ENCODE peak calls at places on chromosomes 4 and X, in eight cellular contexts. One of them, this sample, is unnamed.

GRCh38 chr4:41476310-41476709 is 61.6 kb upstream of the LIMCH1 start:
- DNase-seq in kidney: no peak
- DNase-seq in lower lobe of right lung: no peak
- DNase-seq in fibroblast of mammary gland: no peak
- DNase-seq in adrenal gland: no peak
- DNase-seq in cardiac fibroblast: no peak
- DNase-seq in HFFc6: no peak
- DNase-seq in mucosa of descending colon: no peak
- DNase-seq in this sample: no peak

GRCh38 chr4:3250438-3250955 is 1.5 kb downstream of the MSANTD1 start:
- DNase-seq in kidney: peak
- DNase-seq in cardiac fibroblast: no peak
- DNase-seq in adrenal gland: no peak
- DNase-seq in HFFc6: no peak
- DNase-seq in lower lobe of right lung: peak
- DNase-seq in fibroblast of mammary gland: no peak
- DNase-seq in mucosa of descending colon: peak
- DNase-seq in this sample: no peak

GRCh38 chr4:181061787-181062186 is 1181.4 kb upstream of the TENM3 start:
- DNase-seq in kidney: no peak
- DNase-seq in lower lobe of right lung: no peak
- DNase-seq in adrenal gland: no peak
- DNase-seq in HFFc6: no peak
- DNase-seq in fibroblast of mammary gland: no peak
- DNase-seq in cardiac fibroblast: no peak
- DNase-seq in mucosa of descending colon: no peak
- DNase-seq in this sample: no peak

GRCh38 chr4:146654976-146655761 is 16.5 kb downstream of the POU4F2 start:
- DNase-seq in mucosa of descending colon: no peak
- DNase-seq in lower lobe of right lung: no peak
- DNase-seq in cardiac fibroblast: peak
- DNase-seq in fibroblast of mammary gland: peak
- DNase-seq in kidney: peak
- DNase-seq in adrenal gland: no peak
- DNase-seq in HFFc6: no peak
- DNase-seq in this sample: no peak

GRCh38 chrX:6729581-6729980 is 194.7 kb upstream of the VCX3A start:
- DNase-seq in fibroblast of mammary gland: no peak
- DNase-seq in cardiac fibroblast: no peak
- DNase-seq in adrenal gland: no peak
- DNase-seq in lower lobe of right lung: no peak
- DNase-seq in mucosa of descending colon: no peak
- DNase-seq in kidney: no peak
- DNase-seq in HFFc6: no peak
- DNase-seq in this sample: no peak

GRCh38 chrX:154383359-154384283 is 4.5 kb downstream of the EMD start:
- DNase-seq in lower lobe of right lung: no peak
- DNase-seq in kidney: no peak
- DNase-seq in mucosa of descending colon: no peak
- DNase-seq in adrenal gland: no peak
- DNase-seq in HFFc6: no peak
- DNase-seq in cardiac fibroblast: peak
- DNase-seq in fibroblast of mammary gland: peak
- DNase-seq in this sample: no peak

GRCh38 chr4:52925531-52925968 is 63.4 kb downstream of the RASL11B start:
- DNase-seq in fibroblast of mammary gland: peak
- DNase-seq in cardiac fibroblast: peak
- DNase-seq in HFFc6: no peak
- DNase-seq in mucosa of descending colon: no peak
- DNase-seq in kidney: no peak
- DNase-seq in adrenal gland: no peak
- DNase-seq in lower lobe of right lung: no peak
- DNase-seq in this sample: no peak

GRCh38 chrX:10900585-10901289 is 210.4 kb upstream of the HCCS start:
- DNase-seq in cardiac fibroblast: peak
- DNase-seq in kidney: no peak
- DNase-seq in fibroblast of mammary gland: peak
- DNase-seq in mucosa of descending colon: no peak
- DNase-seq in adrenal gland: no peak
- DNase-seq in lower lobe of right lung: no peak
- DNase-seq in HFFc6: no peak
- DNase-seq in this sample: no peak

GRCh38 chrX:18098704-18099103 is 122.0 kb downstream of the BEND2 start:
- DNase-seq in mucosa of descending colon: no peak
- DNase-seq in kidney: no peak
- DNase-seq in adrenal gland: no peak
- DNase-seq in fibroblast of mammary gland: no peak
- DNase-seq in lower lobe of right lung: no peak
- DNase-seq in cardiac fibroblast: no peak
- DNase-seq in HFFc6: no peak
- DNase-seq in this sample: no peak

GRCh38 chr4:110589297-110589696 is 33.6 kb downstream of the PITX2 start:
- DNase-seq in cardiac fibroblast: no peak
- DNase-seq in kidney: no peak
- DNase-seq in mucosa of descending colon: no peak
- DNase-seq in lower lobe of right lung: no peak
- DNase-seq in adrenal gland: no peak
- DNase-seq in fibroblast of mammary gland: peak
- DNase-seq in HFFc6: peak
- DNase-seq in this sample: no peak
- TF ChIP-seq CTCF in cardiac fibroblast: no peak
- TF ChIP-seq CTCF in kidney: no peak
- TF ChIP-seq CTCF in mucosa of descending colon: no peak
- TF ChIP-seq CTCF in lower lobe of right lung: no peak
- TF ChIP-seq CTCF in adrenal gland: no peak
- TF ChIP-seq CTCF in fibroblast of mammary gland: no peak
- TF ChIP-seq CTCF in HFFc6: peak
- TF ChIP-seq CTCF in this sample: no peak

GRCh38 chr4:26069218-26069617 is 155.2 kb downstream of the SMIM20 start:
- DNase-seq in lower lobe of right lung: no peak
- DNase-seq in mucosa of descending colon: no peak
- DNase-seq in fibroblast of mammary gland: peak
- DNase-seq in cardiac fibroblast: peak
- DNase-seq in adrenal gland: no peak
- DNase-seq in kidney: no peak
- DNase-seq in HFFc6: peak
- DNase-seq in this sample: no peak
- TF ChIP-seq CTCF in lower lobe of right lung: no peak
- TF ChIP-seq CTCF in mucosa of descending colon: no peak
- TF ChIP-seq CTCF in fibroblast of mammary gland: peak
- TF ChIP-seq CTCF in cardiac fibroblast: peak
- TF ChIP-seq CTCF in adrenal gland: peak
- TF ChIP-seq CTCF in kidney: no peak
- TF ChIP-seq CTCF in HFFc6: peak
- TF ChIP-seq CTCF in this sample: no peak

GRCh38 chr4:32189130-32189529 is 1469.0 kb downstream of the PCDH7 start:
- DNase-seq in kidney: no peak
- DNase-seq in lower lobe of right lung: peak
- DNase-seq in HFFc6: no peak
- DNase-seq in cardiac fibroblast: no peak
- DNase-seq in adrenal gland: no peak
- DNase-seq in fibroblast of mammary gland: no peak
- DNase-seq in mucosa of descending colon: no peak
- DNase-seq in this sample: no peak

GRCh38 chr4:32189788-32190187 is 1469.6 kb downstream of the PCDH7 start:
- DNase-seq in adrenal gland: no peak
- DNase-seq in fibroblast of mammary gland: no peak
- DNase-seq in lower lobe of right lung: peak
- DNase-seq in mucosa of descending colon: no peak
- DNase-seq in cardiac fibroblast: no peak
- DNase-seq in kidney: peak
- DNase-seq in HFFc6: no peak
- DNase-seq in this sample: no peak

DNA sequence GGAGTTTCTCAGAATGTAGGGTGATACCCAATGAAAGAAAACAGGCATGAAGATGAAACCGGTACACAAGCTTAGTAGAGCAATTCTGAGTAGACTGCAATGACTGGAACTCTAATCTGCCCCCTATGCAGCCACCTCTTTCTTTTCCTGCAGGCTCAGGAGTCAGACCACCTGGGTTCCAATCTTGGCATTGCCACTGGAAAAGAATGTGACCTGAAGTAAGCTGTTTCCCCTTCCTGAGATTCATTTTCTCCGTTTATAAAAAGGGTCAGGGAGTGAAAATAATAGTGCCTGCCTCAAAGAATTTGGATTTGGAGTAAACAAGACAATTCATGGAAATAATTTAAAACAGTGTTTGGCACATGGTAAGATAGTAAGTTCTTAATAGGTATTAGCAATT is 1464.0 kb downstream of the PCDH7 start:
- DNase-seq in cardiac fibroblast: no peak
- DNase-seq in lower lobe of right lung: no peak
- DNase-seq in mucosa of descending colon: no peak
- DNase-seq in fibroblast of mammary gland: no peak
- DNase-seq in adrenal gland: no peak
- DNase-seq in kidney: no peak
- DNase-seq in HFFc6: no peak
- DNase-seq in this sample: no peak
- TF ChIP-seq CTCF in cardiac fibroblast: no peak
- TF ChIP-seq CTCF in lower lobe of right lung: no peak
- TF ChIP-seq CTCF in mucosa of descending colon: no peak
- TF ChIP-seq CTCF in fibroblast of mammary gland: no peak
- TF ChIP-seq CTCF in adrenal gland: no peak
- TF ChIP-seq CTCF in kidney: no peak
- TF ChIP-seq CTCF in HFFc6: no peak
- TF ChIP-seq CTCF in this sample: no peak

DNA sequence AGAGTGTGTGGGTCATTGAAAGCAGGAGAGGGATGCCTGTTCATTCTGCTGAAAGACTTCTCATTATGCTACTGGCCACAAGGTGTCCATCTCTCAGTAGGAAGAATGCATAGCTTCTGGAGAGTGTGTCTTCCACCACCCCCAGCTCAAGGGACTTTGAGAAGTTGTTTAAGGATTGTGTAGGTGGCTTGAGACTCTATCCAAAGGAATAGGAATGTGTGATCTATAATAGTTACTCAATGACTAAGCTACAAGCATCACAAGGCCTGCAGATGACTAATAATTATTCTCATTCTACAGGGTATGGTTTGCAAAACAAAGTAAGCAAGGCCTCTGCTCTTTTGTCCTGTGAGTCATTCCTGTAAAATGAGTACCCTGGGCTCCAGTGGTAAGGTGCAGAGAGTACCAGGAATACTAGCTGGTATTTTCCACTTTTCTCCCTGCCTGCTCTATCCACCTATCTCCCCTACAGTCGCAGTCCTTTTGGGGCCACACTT is 279.8 kb upstream of the BOD1L1 start:
- DNase-seq in mucosa of descending colon: no peak
- DNase-seq in fibroblast of mammary gland: peak
- DNase-seq in adrenal gland: peak
- DNase-seq in cardiac fibroblast: peak
- DNase-seq in kidney: no peak
- DNase-seq in lower lobe of right lung: no peak
- DNase-seq in HFFc6: peak
- DNase-seq in this sample: no peak
- TF ChIP-seq CTCF in mucosa of descending colon: no peak
- TF ChIP-seq CTCF in fibroblast of mammary gland: peak
- TF ChIP-seq CTCF in adrenal gland: no peak
- TF ChIP-seq CTCF in cardiac fibroblast: peak
- TF ChIP-seq CTCF in kidney: no peak
- TF ChIP-seq CTCF in lower lobe of right lung: no peak
- TF ChIP-seq CTCF in HFFc6: peak
- TF ChIP-seq CTCF in this sample: no peak

GRCh38 chr4:36249605-36250004 is 5.3 kb upstream of the ARAP2 start:
- DNase-seq in kidney: no peak
- DNase-seq in HFFc6: no peak
- DNase-seq in cardiac fibroblast: no peak
- DNase-seq in adrenal gland: no peak
- DNase-seq in fibroblast of mammary gland: no peak
- DNase-seq in mucosa of descending colon: no peak
- DNase-seq in lower lobe of right lung: no peak
- DNase-seq in this sample: no peak

GRCh38 chr4:36242629-36243354 is 1.5 kb downstream of the ARAP2 start:
- DNase-seq in cardiac fibroblast: no peak
- DNase-seq in adrenal gland: no peak
- DNase-seq in HFFc6: no peak
- DNase-seq in kidney: no peak
- DNase-seq in fibroblast of mammary gland: no peak
- DNase-seq in mucosa of descending colon: no peak
- DNase-seq in lower lobe of right lung: no peak
- DNase-seq in this sample: no peak

GRCh38 chr4:36241771-36242170 is 2.5 kb downstream of the ARAP2 start:
- DNase-seq in mucosa of descending colon: no peak
- DNase-seq in kidney: no peak
- DNase-seq in HFFc6: no peak
- DNase-seq in cardiac fibroblast: no peak
- DNase-seq in lower lobe of right lung: no peak
- DNase-seq in adrenal gland: no peak
- DNase-seq in fibroblast of mammary gland: no peak
- DNase-seq in this sample: no peak

GRCh38 chr4:36243355-36244256 is 708 bp downstream of the ARAP2 start:
- DNase-seq in kidney: no peak
- DNase-seq in cardiac fibroblast: peak
- DNase-seq in lower lobe of right lung: peak
- DNase-seq in mucosa of descending colon: peak
- DNase-seq in adrenal gland: peak
- DNase-seq in HFFc6: no peak
- DNase-seq in fibroblast of mammary gland: peak
- DNase-seq in this sample: peak

GRCh38 chr4:36244257-36245084 is at the start of gene ARAP2:
- DNase-seq in HFFc6: no peak
- DNase-seq in lower lobe of right lung: peak
- DNase-seq in adrenal gland: peak
- DNase-seq in fibroblast of mammary gland: peak
- DNase-seq in mucosa of descending colon: peak
- DNase-seq in cardiac fibroblast: peak
- DNase-seq in kidney: peak
- DNase-seq in this sample: peak
- TF ChIP-seq CTCF in HFFc6: no peak
- TF ChIP-seq CTCF in lower lobe of right lung: no peak
- TF ChIP-seq CTCF in adrenal gland: no peak
- TF ChIP-seq CTCF in fibroblast of mammary gland: no peak
- TF ChIP-seq CTCF in mucosa of descending colon: peak
- TF ChIP-seq CTCF in cardiac fibroblast: no peak
- TF ChIP-seq CTCF in kidney: no peak
- TF ChIP-seq CTCF in this sample: no peak

DNA sequence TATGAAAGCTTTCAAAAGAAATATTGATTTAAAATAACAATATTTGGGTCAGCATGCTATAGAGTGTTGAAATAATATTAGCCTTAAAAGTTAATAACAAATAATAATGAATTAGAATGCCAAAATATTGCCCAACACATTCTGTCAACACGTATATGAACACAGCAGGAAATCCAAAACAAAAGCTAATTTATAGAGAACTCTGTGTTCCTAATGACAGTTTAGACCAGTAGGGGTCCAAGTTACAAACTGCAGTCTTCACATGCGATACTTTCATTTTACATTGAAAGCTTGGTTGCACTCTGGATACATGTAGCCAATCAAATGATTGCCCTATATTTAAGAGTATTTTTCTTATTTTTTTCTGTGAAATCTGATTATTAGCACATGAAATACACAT is 274.4 kb downstream of the DCTD start:
- DNase-seq in fibroblast of mammary gland: peak
- DNase-seq in kidney: no peak
- DNase-seq in mucosa of descending colon: no peak
- DNase-seq in adrenal gland: no peak
- DNase-seq in HFFc6: peak
- DNase-seq in lower lobe of right lung: no peak
- DNase-seq in cardiac fibroblast: peak
- DNase-seq in this sample: no peak
- TF ChIP-seq CTCF in fibroblast of mammary gland: peak
- TF ChIP-seq CTCF in kidney: no peak
- TF ChIP-seq CTCF in mucosa of descending colon: no peak
- TF ChIP-seq CTCF in adrenal gland: no peak
- TF ChIP-seq CTCF in HFFc6: peak
- TF ChIP-seq CTCF in lower lobe of right lung: no peak
- TF ChIP-seq CTCF in cardiac fibroblast: peak
- TF ChIP-seq CTCF in this sample: no peak